ENCODE peak calls at places on chromosomes 12 and 14, in seven cellular contexts. One of them, this sample, is unnamed.

GRCh38 chr12:121793501-121793835 is at the start of gene RHOF:
- DNase-seq in sigmoid colon: no peak
- DNase-seq in cardiac muscle cell: no peak
- DNase-seq in thyroid gland: peak; percentile 53
- DNase-seq in lower leg skin: no peak
- DNase-seq in neural progenitor cell: peak; percentile 80
- DNase-seq in pancreas: no peak
- DNase-seq in this sample: peak; percentile 82

GRCh38 chr12:121789800-121790748 is 3.4 kb downstream of the RHOF start:
- DNase-seq in thyroid gland: peak; percentile 46
- DNase-seq in sigmoid colon: peak; percentile 77
- DNase-seq in cardiac muscle cell: peak; percentile 27
- DNase-seq in neural progenitor cell: no peak
- DNase-seq in pancreas: peak; percentile 66
- DNase-seq in lower leg skin: no peak
- DNase-seq in this sample: peak; percentile 96

GRCh38 chr14:100534528-100535286 is 52.5 kb downstream of the BEGAIN start:
- DNase-seq in pancreas: peak; percentile 77
- DNase-seq in thyroid gland: no peak
- DNase-seq in neural progenitor cell: peak; percentile 48
- DNase-seq in lower leg skin: peak; percentile 7
- DNase-seq in sigmoid colon: peak; percentile 53
- DNase-seq in cardiac muscle cell: no peak
- DNase-seq in this sample: no peak

GRCh38 chr14:91889477-91890211 is 22.3 kb upstream of the TC2N start:
- DNase-seq in sigmoid colon: peak; percentile 78
- DNase-seq in cardiac muscle cell: no peak
- DNase-seq in neural progenitor cell: no peak
- DNase-seq in thyroid gland: peak; percentile 76
- DNase-seq in pancreas: peak; percentile 88
- DNase-seq in lower leg skin: no peak
- DNase-seq in this sample: no peak

GRCh38 chr14:90587918-90588317 is 191.1 kb downstream of the CALM1 start:
- DNase-seq in neural progenitor cell: no peak
- DNase-seq in cardiac muscle cell: no peak
- DNase-seq in sigmoid colon: no peak
- DNase-seq in thyroid gland: no peak
- DNase-seq in pancreas: no peak
- DNase-seq in lower leg skin: no peak
- DNase-seq in this sample: no peak

GRCh38 chr14:92680781-92681650 is 67.4 kb downstream of the LGMN start:
- DNase-seq in pancreas: no peak
- DNase-seq in thyroid gland: peak; percentile 69
- DNase-seq in neural progenitor cell: peak; percentile 88
- DNase-seq in cardiac muscle cell: peak; percentile 84
- DNase-seq in sigmoid colon: peak; percentile 89
- DNase-seq in lower leg skin: peak; percentile 67
- DNase-seq in this sample: peak; percentile 87

GRCh38 chr12:10554228-10554970 is 48.7 kb downstream of the EIF2S3B start:
- DNase-seq in thyroid gland: peak; percentile 8
- DNase-seq in cardiac muscle cell: no peak
- DNase-seq in pancreas: no peak
- DNase-seq in neural progenitor cell: no peak
- DNase-seq in lower leg skin: no peak
- DNase-seq in sigmoid colon: no peak
- DNase-seq in this sample: no peak

GRCh38 chr14:38405851-38406630 is 150.1 kb upstream of the CLEC14A start:
- DNase-seq in pancreas: no peak
- DNase-seq in neural progenitor cell: peak; percentile 60
- DNase-seq in cardiac muscle cell: peak; percentile 61
- DNase-seq in lower leg skin: no peak
- DNase-seq in thyroid gland: no peak
- DNase-seq in sigmoid colon: no peak
- DNase-seq in this sample: no peak

GRCh38 chr12:111753144-111753881 is 13.4 kb upstream of the ALDH2 start:
- DNase-seq in pancreas: peak; percentile 71
- DNase-seq in neural progenitor cell: peak; percentile 82
- DNase-seq in thyroid gland: peak; percentile 60
- DNase-seq in cardiac muscle cell: peak; percentile 82
- DNase-seq in sigmoid colon: peak; percentile 84
- DNase-seq in lower leg skin: no peak
- DNase-seq in this sample: peak; percentile 61

GRCh38 chr14:88422919-88423318 is 37.5 kb downstream of the SPATA7 start:
- DNase-seq in pancreas: no peak
- DNase-seq in cardiac muscle cell: peak; percentile 19
- DNase-seq in lower leg skin: no peak
- DNase-seq in thyroid gland: no peak
- DNase-seq in neural progenitor cell: no peak
- DNase-seq in sigmoid colon: no peak
- DNase-seq in this sample: no peak

GRCh38 chr12:62191747-62192485 is 68.3 kb upstream of the USP15 start:
- DNase-seq in cardiac muscle cell: peak; percentile 61
- DNase-seq in lower leg skin: no peak
- DNase-seq in neural progenitor cell: peak; percentile 55
- DNase-seq in thyroid gland: peak; percentile 3
- DNase-seq in sigmoid colon: peak; percentile 56
- DNase-seq in pancreas: no peak
- DNase-seq in this sample: no peak

GRCh38 chr12:22414742-22415141 is 80.2 kb upstream of the ST8SIA1 start:
- DNase-seq in lower leg skin: no peak
- DNase-seq in cardiac muscle cell: no peak
- DNase-seq in thyroid gland: no peak
- DNase-seq in neural progenitor cell: no peak
- DNase-seq in pancreas: no peak
- DNase-seq in sigmoid colon: no peak
- DNase-seq in this sample: no peak

GRCh38 chr12:70828391-70828790 is 92.1 kb downstream of the PTPRR start:
- DNase-seq in thyroid gland: no peak
- DNase-seq in sigmoid colon: no peak
- DNase-seq in lower leg skin: no peak
- DNase-seq in cardiac muscle cell: no peak
- DNase-seq in pancreas: no peak
- DNase-seq in neural progenitor cell: no peak
- DNase-seq in this sample: no peak

GRCh38 chr14:92542766-92543554 is 29.4 kb downstream of the RIN3 start:
- DNase-seq in sigmoid colon: no peak
- DNase-seq in cardiac muscle cell: no peak
- DNase-seq in neural progenitor cell: no peak
- DNase-seq in thyroid gland: no peak
- DNase-seq in pancreas: no peak
- DNase-seq in lower leg skin: no peak
- DNase-seq in this sample: no peak

GRCh38 chr12:121893901-121894540 is 5.4 kb downstream of the PSMD9 start:
- DNase-seq in neural progenitor cell: no peak
- DNase-seq in sigmoid colon: no peak
- DNase-seq in pancreas: peak; percentile 59
- DNase-seq in lower leg skin: no peak
- DNase-seq in cardiac muscle cell: peak; percentile 72
- DNase-seq in thyroid gland: peak; percentile 71
- DNase-seq in this sample: no peak

GRCh38 chr12:109087250-109087649 is 6.0 kb downstream of the ALKBH2 start:
- DNase-seq in neural progenitor cell: no peak
- DNase-seq in lower leg skin: no peak
- DNase-seq in cardiac muscle cell: no peak
- DNase-seq in sigmoid colon: no peak
- DNase-seq in pancreas: no peak
- DNase-seq in thyroid gland: no peak
- DNase-seq in this sample: no peak

GRCh38 chr14:23483216-23483854 is 13.8 kb downstream of the NGDN start:
- DNase-seq in neural progenitor cell: peak; percentile 87
- DNase-seq in thyroid gland: no peak
- DNase-seq in cardiac muscle cell: peak; percentile 37
- DNase-seq in lower leg skin: no peak
- DNase-seq in pancreas: no peak
- DNase-seq in sigmoid colon: no peak
- DNase-seq in this sample: peak; percentile 25

GRCh38 chr12:44603701-44604100 is 272.4 kb downstream of the NELL2 start:
- DNase-seq in pancreas: no peak
- DNase-seq in sigmoid colon: no peak
- DNase-seq in neural progenitor cell: peak; percentile 79
- DNase-seq in cardiac muscle cell: no peak
- DNase-seq in thyroid gland: no peak
- DNase-seq in lower leg skin: no peak
- DNase-seq in this sample: no peak

GRCh38 chr14:43778956-43779639 is 728.0 kb downstream of the FSCB start:
- DNase-seq in sigmoid colon: no peak
- DNase-seq in cardiac muscle cell: no peak
- DNase-seq in thyroid gland: no peak
- DNase-seq in pancreas: no peak
- DNase-seq in lower leg skin: no peak
- DNase-seq in neural progenitor cell: no peak
- DNase-seq in this sample: no peak

GRCh38 chr12:89181271-89181920 is 170.9 kb downstream of the DUSP6 start:
- DNase-seq in neural progenitor cell: no peak
- DNase-seq in sigmoid colon: no peak
- DNase-seq in thyroid gland: no peak
- DNase-seq in lower leg skin: no peak
- DNase-seq in pancreas: no peak
- DNase-seq in cardiac muscle cell: peak; percentile 79
- DNase-seq in this sample: no peak

GRCh38 chr12:45234134-45234865 is 18.4 kb downstream of the ANO6 start:
- DNase-seq in pancreas: no peak
- DNase-seq in lower leg skin: peak; percentile 46
- DNase-seq in thyroid gland: peak; percentile 35
- DNase-seq in cardiac muscle cell: peak; percentile 97
- DNase-seq in neural progenitor cell: peak; percentile 61
- DNase-seq in sigmoid colon: peak; percentile 71
- DNase-seq in this sample: peak; percentile 40

GRCh38 chr14:81401420-81402122 is 1.4 kb upstream of the STON2 start:
- DNase-seq in cardiac muscle cell: peak; percentile 88
- DNase-seq in lower leg skin: peak; percentile 63
- DNase-seq in neural progenitor cell: no peak
- DNase-seq in pancreas: no peak
- DNase-seq in sigmoid colon: no peak
- DNase-seq in thyroid gland: no peak
- DNase-seq in this sample: peak; percentile 18

GRCh38 chr12:48542300-48542928 is 17.0 kb downstream of the OR8S1 start:
- DNase-seq in neural progenitor cell: peak; percentile 45
- DNase-seq in sigmoid colon: no peak
- DNase-seq in lower leg skin: no peak
- DNase-seq in thyroid gland: peak; percentile 28
- DNase-seq in cardiac muscle cell: peak; percentile 53
- DNase-seq in pancreas: no peak
- DNase-seq in this sample: peak; percentile 66

DNA sequence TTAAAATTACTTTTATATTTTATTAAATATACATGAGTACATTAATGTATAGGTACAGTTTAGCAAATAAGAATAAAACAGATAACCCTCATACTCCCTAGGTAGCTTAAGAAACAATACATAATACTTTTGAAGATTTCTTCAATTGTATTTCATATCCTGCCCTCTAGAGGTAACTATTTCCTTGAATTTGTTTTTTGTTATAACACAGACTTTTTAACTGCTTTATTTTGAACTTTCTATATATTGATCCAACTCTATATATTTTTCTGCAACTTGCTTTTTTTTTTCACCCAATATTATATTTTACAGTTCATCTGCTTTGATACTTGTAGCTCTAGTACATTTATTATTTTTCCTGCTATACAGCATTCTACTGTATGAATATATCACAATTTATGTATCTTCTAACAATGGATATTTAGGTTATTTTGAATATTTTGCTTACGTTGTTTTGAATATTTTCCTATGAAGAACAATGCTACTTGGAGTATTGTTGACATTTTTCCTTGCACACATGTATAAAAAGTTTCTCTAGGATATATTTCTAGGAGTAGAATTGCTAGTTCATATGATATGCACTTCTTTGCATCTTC is 72.8 kb upstream of the ABCD2 start:
- DNase-seq in neural progenitor cell: no peak
- DNase-seq in sigmoid colon: no peak
- DNase-seq in lower leg skin: no peak
- DNase-seq in pancreas: no peak
- DNase-seq in cardiac muscle cell: peak; percentile 27
- DNase-seq in thyroid gland: no peak
- DNase-seq in this sample: peak; percentile 8
- TF ChIP-seq CTCF in neural progenitor cell: peak; percentile 43
- TF ChIP-seq CTCF in sigmoid colon: no peak
- TF ChIP-seq CTCF in lower leg skin: no peak
- TF ChIP-seq CTCF in pancreas: no peak
- TF ChIP-seq CTCF in cardiac muscle cell: peak; percentile 31
- TF ChIP-seq CTCF in thyroid gland: peak; percentile 41
- TF ChIP-seq CTCF in this sample: peak; percentile 16

GRCh38 chr12:3491938-3492867 is 1.2 kb downstream of the PRMT8 start:
- DNase-seq in neural progenitor cell: peak; percentile 95
- DNase-seq in sigmoid colon: no peak
- DNase-seq in pancreas: peak; percentile 47
- DNase-seq in cardiac muscle cell: peak; percentile 73
- DNase-seq in thyroid gland: peak; percentile 61
- DNase-seq in lower leg skin: no peak
- DNase-seq in this sample: peak; percentile 48
- H3K4me3 ChIP-seq in neural progenitor cell: peak overlapping the region; percentile 75
- H3K4me3 ChIP-seq in sigmoid colon: no peak overlapping the region
- H3K4me3 ChIP-seq in pancreas: no peak overlapping the region
- H3K4me3 ChIP-seq in cardiac muscle cell: peak overlapping the region; percentile 33
- H3K4me3 ChIP-seq in thyroid gland: no peak overlapping the region
- H3K4me3 ChIP-seq in lower leg skin: no peak overlapping the region
- H3K4me3 ChIP-seq in this sample: no peak overlapping the region

DNA sequence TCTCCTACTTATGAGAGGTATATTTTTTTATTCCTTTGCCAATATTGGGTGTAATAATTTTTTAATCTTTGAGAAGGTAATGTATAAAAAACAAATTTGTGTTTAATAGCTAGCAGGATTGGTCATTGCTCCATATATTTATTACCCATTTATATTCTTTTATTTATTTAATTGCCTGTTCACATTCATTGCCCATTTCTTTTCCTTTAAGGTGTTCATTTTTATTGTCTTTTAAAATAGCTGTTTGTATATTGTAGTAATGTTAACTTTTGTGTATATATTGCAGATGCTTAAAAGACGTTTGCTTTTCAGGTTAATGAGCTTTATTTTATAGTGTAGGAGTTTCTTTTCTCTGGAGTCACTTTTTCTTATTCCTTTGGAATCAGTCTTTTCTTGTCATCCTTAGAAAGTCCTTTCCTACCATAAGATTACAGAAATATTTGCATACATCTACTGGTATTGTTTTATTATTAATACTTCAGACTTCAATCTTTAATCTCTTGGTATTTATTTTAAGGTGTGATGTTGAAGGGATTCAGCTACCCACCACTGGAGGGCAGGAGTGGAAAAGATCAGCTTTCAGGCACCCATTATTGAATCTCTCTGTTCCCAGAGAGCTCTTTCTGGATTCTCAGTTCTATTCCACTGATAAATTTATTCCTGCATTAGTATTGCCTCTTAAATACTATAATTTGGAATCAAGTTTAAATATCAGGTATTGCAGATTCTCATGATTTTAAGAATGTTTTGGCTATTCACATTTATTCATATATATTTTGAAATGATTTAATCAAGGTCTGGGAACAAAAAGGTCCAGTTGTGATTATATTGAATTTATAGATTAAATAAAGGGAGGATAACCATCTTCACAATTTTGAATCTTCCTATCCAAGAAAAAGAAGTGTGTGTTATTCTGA is 17.3 kb downstream of the PPM1A start:
- DNase-seq in neural progenitor cell: peak; percentile 18
- DNase-seq in pancreas: no peak
- DNase-seq in lower leg skin: no peak
- DNase-seq in cardiac muscle cell: peak; percentile 47
- DNase-seq in sigmoid colon: no peak
- DNase-seq in thyroid gland: no peak
- DNase-seq in this sample: peak; percentile 8
- TF ChIP-seq CTCF in neural progenitor cell: peak; percentile 57
- TF ChIP-seq CTCF in pancreas: no peak
- TF ChIP-seq CTCF in lower leg skin: no peak
- TF ChIP-seq CTCF in cardiac muscle cell: peak; percentile 63
- TF ChIP-seq CTCF in sigmoid colon: no peak
- TF ChIP-seq CTCF in thyroid gland: peak; percentile 35
- TF ChIP-seq CTCF in this sample: peak; percentile 27

GRCh38 chr12:55721601-55722213 is 1.5 kb downstream of the RDH5 start:
- DNase-seq in neural progenitor cell: no peak
- DNase-seq in sigmoid colon: no peak
- DNase-seq in pancreas: no peak
- DNase-seq in thyroid gland: no peak
- DNase-seq in cardiac muscle cell: no peak
- DNase-seq in lower leg skin: no peak
- DNase-seq in this sample: no peak
- H3K4me3 ChIP-seq in neural progenitor cell: no peak overlapping the region
- H3K4me3 ChIP-seq in sigmoid colon: peak overlapping the region; percentile 9
- H3K4me3 ChIP-seq in pancreas: no peak overlapping the region
- H3K4me3 ChIP-seq in thyroid gland: no peak overlapping the region
- H3K4me3 ChIP-seq in cardiac muscle cell: no peak overlapping the region
- H3K4me3 ChIP-seq in lower leg skin: no peak overlapping the region
- H3K4me3 ChIP-seq in this sample: no peak overlapping the region

This sample was measured in GM12865.